ENCODE peak calls at places on chromosomes 3 and 15, in eight cellular contexts. E, N, C, Y, V, X, O and K are unnamed samples.

GRCh38 chr15:45111390-45112142 is 2.4 kb downstream of the DUOX2 start:
- DNase-seq in E (no peak), N (no peak), C (no peak), Y (no peak), V (no peak), X (no peak), O (no peak), K (no peak)

GRCh38 chr3:161305095-161305991 is 66.0 kb downstream of the SPTSSB start:
- DNase-seq in E (no peak), N (peak), C (peak), Y (no peak), V (no peak), X (no peak), O (peak), K (no peak)

GRCh38 chr3:12994357-12994606 is 78.9 kb downstream of the IQSEC1 start:
- DNase-seq in E (peak), N (peak), C (no peak), Y (no peak), V (no peak), X (no peak), O (no peak), K (peak)

GRCh38 chr3:182523836-182524235 is 269.5 kb upstream of the ATP11B start:
- DNase-seq in E (no peak), N (no peak), C (no peak), Y (no peak), V (no peak), X (no peak), O (no peak), K (no peak)

GRCh38 chr3:158847466-158847849 is 45.6 kb downstream of the MFSD1 start:
- DNase-seq in E (no peak), N (no peak), C (no peak), Y (no peak), V (no peak), X (no peak), O (no peak), K (no peak)

GRCh38 chr3:70312336-70312735 is at the start of gene MDFIC2:
- DNase-seq in E (no peak), N (no peak), C (no peak), Y (no peak), V (no peak), X (no peak), O (no peak), K (no peak)

GRCh38 chr3:38968891-38969290 is 82.9 kb downstream of the SCN11A start:
- DNase-seq in E (no peak), N (no peak), C (no peak), Y (no peak), V (no peak), X (no peak), O (no peak), K (no peak)

GRCh38 chr15:64247906-64248541 is 85.2 kb upstream of the PPIB start:
- DNase-seq in E (no peak), N (peak), C (peak), Y (no peak), V (no peak), X (peak), O (peak), K (peak)

GRCh38 chr3:144301863-144302262 is 330.2 kb downstream of the DIPK2A start:
- DNase-seq in E (no peak), N (no peak), C (no peak), Y (no peak), V (no peak), X (no peak), O (no peak), K (no peak)

GRCh38 chr3:94412966-94413720 is 350.3 kb downstream of the NSUN3 start:
- DNase-seq in E (no peak), N (no peak), C (no peak), Y (no peak), V (no peak), X (no peak), O (no peak), K (no peak)

GRCh38 chr15:77698481-77698880 is 65.8 kb upstream of the LINGO1 start:
- DNase-seq in E (no peak), N (no peak), C (no peak), Y (no peak), V (no peak), X (no peak), O (no peak), K (no peak)

GRCh38 chr3:117105650-117106049 is 396.1 kb downstream of the TUSC7 start:
- DNase-seq in E (no peak), N (no peak), C (no peak), Y (no peak), V (no peak), X (no peak), O (no peak), K (no peak)

GRCh38 chr3:134428396-134428795 is 54.1 kb upstream of the AMOTL2 start:
- DNase-seq in E (no peak), N (no peak), C (no peak), Y (no peak), V (no peak), X (no peak), O (no peak), K (no peak)

GRCh38 chr3:33006081-33006480 is 54.6 kb downstream of the CCR4 start:
- DNase-seq in E (no peak), N (no peak), C (no peak), Y (no peak), V (no peak), X (no peak), O (no peak), K (no peak)

GRCh38 chr3:69671082-69671952 is 67.9 kb upstream of the MITF start:
- DNase-seq in E (peak), N (peak), C (peak), Y (no peak), V (no peak), X (peak), O (peak), K (peak)

GRCh38 chr3:180855364-180855763 is 57.1 kb upstream of the FXR1 start:
- DNase-seq in E (no peak), N (no peak), C (no peak), Y (no peak), V (no peak), X (peak), O (no peak), K (no peak)

GRCh38 chr15:64558460-64559179 is 98.2 kb downstream of the ZNF609 start:
- DNase-seq in E (no peak), N (peak), C (no peak), Y (no peak), V (no peak), X (no peak), O (no peak), K (no peak)

GRCh38 chr15:100852630-100853029 is 27.0 kb upstream of the ALDH1A3 start:
- DNase-seq in E (no peak), N (no peak), C (no peak), Y (no peak), V (no peak), X (no peak), O (no peak), K (no peak)

GRCh38 chr15:57505949-57506391 is 85.7 kb upstream of the MYZAP start:
- DNase-seq in E (peak), N (no peak), C (no peak), Y (no peak), V (no peak), X (no peak), O (peak), K (no peak)

GRCh38 chr3:132418916-132419315 is 1.6 kb downstream of the DNAJC13 start:
- DNase-seq in E (no peak), N (no peak), C (no peak), Y (no peak), V (no peak), X (no peak), O (no peak), K (no peak)

GRCh38 chr3:108136888-108137814 is 46.3 kb upstream of the CD47 start:
- DNase-seq in E (no peak), N (no peak), C (no peak), Y (no peak), V (no peak), X (no peak), O (no peak), K (no peak)

GRCh38 chr15:60733196-60733595 is 254.3 kb upstream of the ICE2 start:
- DNase-seq in E (no peak), N (no peak), C (no peak), Y (no peak), V (no peak), X (no peak), O (peak), K (no peak)

GRCh38 chr3:191397771-191398170 is 63.2 kb upstream of the PYDC2 start:
- DNase-seq in E (no peak), N (no peak), C (no peak), Y (no peak), V (no peak), X (no peak), O (no peak), K (no peak)

GRCh38 chr3:135314227-135314626 is 519.2 kb downstream of the EPHB1 start:
- DNase-seq in E (no peak), N (no peak), C (no peak), Y (no peak), V (no peak), X (no peak), O (no peak), K (no peak)

GRCh38 chr3:126714296-126714900 is 10.4 kb downstream of the CHCHD6 start:
- DNase-seq in E (no peak), N (no peak), C (no peak), Y (no peak), V (no peak), X (no peak), O (no peak), K (no peak)